ENCODE peak calls at places on chromosomes 6 and 20, in ten cellular contexts. One of them, this sample, is unnamed.

GRCh38 chr20:30892704-30893345 is 364.6 kb upstream of the DEFB115 start:
- DNase-seq in Daoy: no peak
- DNase-seq in stimulated activated CD4-positive, alpha-beta T cell treated with anti-CD3 and anti-CD28 coated beads, Interleukin-15, amount 100 ng/mL, for 24 hours: no peak
- DNase-seq in mucosa of gallbladder: no peak
- DNase-seq in AG09319: no peak
- DNase-seq in mesenchymal stem cell: no peak
- DNase-seq in NCI-H1092: no peak
- DNase-seq in caudate nucleus: no peak
- DNase-seq in DMS 273 treated with DMSO at 0.1 percent for 48 hours: no peak
- DNase-seq in activated CD4-positive, CD25-positive, alpha-beta regulatory T cell: no peak
- DNase-seq in this sample: no peak

GRCh38 chr6:42259286-42259685 is 41.6 kb upstream of the MRPS10 start:
- DNase-seq in Daoy: no peak
- DNase-seq in stimulated activated CD4-positive, alpha-beta T cell treated with anti-CD3 and anti-CD28 coated beads, Interleukin-15, amount 100 ng/mL, for 24 hours: no peak
- DNase-seq in mucosa of gallbladder: no peak
- DNase-seq in AG09319: no peak
- DNase-seq in mesenchymal stem cell: no peak
- DNase-seq in NCI-H1092: no peak
- DNase-seq in caudate nucleus: no peak
- DNase-seq in DMS 273 treated with DMSO at 0.1 percent for 48 hours: no peak
- DNase-seq in activated CD4-positive, CD25-positive, alpha-beta regulatory T cell: no peak
- DNase-seq in this sample: no peak

GRCh38 chr20:54355631-54356280 is 119.6 kb upstream of the DOK5 start:
- DNase-seq in Daoy: no peak
- DNase-seq in stimulated activated CD4-positive, alpha-beta T cell treated with anti-CD3 and anti-CD28 coated beads, Interleukin-15, amount 100 ng/mL, for 24 hours: no peak
- DNase-seq in mucosa of gallbladder: no peak
- DNase-seq in AG09319: no peak
- DNase-seq in mesenchymal stem cell: no peak
- DNase-seq in NCI-H1092: no peak
- DNase-seq in caudate nucleus: no peak
- DNase-seq in DMS 273 treated with DMSO at 0.1 percent for 48 hours: peak; percentile 58
- DNase-seq in activated CD4-positive, CD25-positive, alpha-beta regulatory T cell: no peak
- DNase-seq in this sample: no peak

GRCh38 chr6:28478518-28478917 is 35.2 kb upstream of the ZSCAN23 start:
- DNase-seq in Daoy: peak; percentile 34
- DNase-seq in stimulated activated CD4-positive, alpha-beta T cell treated with anti-CD3 and anti-CD28 coated beads, Interleukin-15, amount 100 ng/mL, for 24 hours: no peak
- DNase-seq in mucosa of gallbladder: no peak
- DNase-seq in AG09319: no peak
- DNase-seq in mesenchymal stem cell: no peak
- DNase-seq in NCI-H1092: no peak
- DNase-seq in caudate nucleus: no peak
- DNase-seq in DMS 273 treated with DMSO at 0.1 percent for 48 hours: no peak
- DNase-seq in activated CD4-positive, CD25-positive, alpha-beta regulatory T cell: no peak
- DNase-seq in this sample: no peak

GRCh38 chr6:41531591-41532582 is 14.3 kb upstream of the FOXP4 start:
- DNase-seq in Daoy: peak; percentile 68
- DNase-seq in stimulated activated CD4-positive, alpha-beta T cell treated with anti-CD3 and anti-CD28 coated beads, Interleukin-15, amount 100 ng/mL, for 24 hours: peak; percentile 80
- DNase-seq in mucosa of gallbladder: no peak
- DNase-seq in AG09319: peak; percentile 49
- DNase-seq in mesenchymal stem cell: peak; percentile 78
- DNase-seq in NCI-H1092: no peak
- DNase-seq in caudate nucleus: no peak
- DNase-seq in DMS 273 treated with DMSO at 0.1 percent for 48 hours: peak; percentile 65
- DNase-seq in activated CD4-positive, CD25-positive, alpha-beta regulatory T cell: peak; percentile 45
- DNase-seq in this sample: peak; percentile 12

GRCh38 chr6:38436726-38437465 is 202.8 kb downstream of the BTBD9 start:
- DNase-seq in Daoy: peak; percentile 10
- DNase-seq in stimulated activated CD4-positive, alpha-beta T cell treated with anti-CD3 and anti-CD28 coated beads, Interleukin-15, amount 100 ng/mL, for 24 hours: no peak
- DNase-seq in mucosa of gallbladder: no peak
- DNase-seq in AG09319: no peak
- DNase-seq in mesenchymal stem cell: peak; percentile 71
- DNase-seq in NCI-H1092: no peak
- DNase-seq in caudate nucleus: no peak
- DNase-seq in DMS 273 treated with DMSO at 0.1 percent for 48 hours: no peak
- DNase-seq in activated CD4-positive, CD25-positive, alpha-beta regulatory T cell: no peak
- DNase-seq in this sample: no peak

GRCh38 chr6:157227202-157228166 is 95.8 kb downstream of the TMEM242 start:
- DNase-seq in Daoy: no peak
- DNase-seq in stimulated activated CD4-positive, alpha-beta T cell treated with anti-CD3 and anti-CD28 coated beads, Interleukin-15, amount 100 ng/mL, for 24 hours: no peak
- DNase-seq in mucosa of gallbladder: no peak
- DNase-seq in AG09319: no peak
- DNase-seq in mesenchymal stem cell: no peak
- DNase-seq in NCI-H1092: no peak
- DNase-seq in caudate nucleus: no peak
- DNase-seq in DMS 273 treated with DMSO at 0.1 percent for 48 hours: no peak
- DNase-seq in activated CD4-positive, CD25-positive, alpha-beta regulatory T cell: no peak
- DNase-seq in this sample: peak; percentile 62

GRCh38 chr20:49132995-49133451 is 55.1 kb downstream of the STAU1 start:
- DNase-seq in Daoy: peak; percentile 28
- DNase-seq in stimulated activated CD4-positive, alpha-beta T cell treated with anti-CD3 and anti-CD28 coated beads, Interleukin-15, amount 100 ng/mL, for 24 hours: no peak
- DNase-seq in mucosa of gallbladder: peak; percentile 22
- DNase-seq in AG09319: peak; percentile 53
- DNase-seq in mesenchymal stem cell: peak; percentile 79
- DNase-seq in NCI-H1092: no peak
- DNase-seq in caudate nucleus: no peak
- DNase-seq in DMS 273 treated with DMSO at 0.1 percent for 48 hours: no peak
- DNase-seq in activated CD4-positive, CD25-positive, alpha-beta regulatory T cell: no peak
- DNase-seq in this sample: peak; percentile 63

GRCh38 chr6:148530394-148530923 is 187.8 kb downstream of the SASH1 start:
- DNase-seq in Daoy: peak; percentile 85
- DNase-seq in stimulated activated CD4-positive, alpha-beta T cell treated with anti-CD3 and anti-CD28 coated beads, Interleukin-15, amount 100 ng/mL, for 24 hours: no peak
- DNase-seq in mucosa of gallbladder: no peak
- DNase-seq in AG09319: peak; percentile 62
- DNase-seq in mesenchymal stem cell: peak; percentile 87
- DNase-seq in NCI-H1092: no peak
- DNase-seq in caudate nucleus: no peak
- DNase-seq in DMS 273 treated with DMSO at 0.1 percent for 48 hours: no peak
- DNase-seq in activated CD4-positive, CD25-positive, alpha-beta regulatory T cell: no peak
- DNase-seq in this sample: peak; percentile 45

GRCh38 chr6:16239798-16240123 is 1.4 kb downstream of the GMPR start:
- DNase-seq in Daoy: peak; percentile 88
- DNase-seq in stimulated activated CD4-positive, alpha-beta T cell treated with anti-CD3 and anti-CD28 coated beads, Interleukin-15, amount 100 ng/mL, for 24 hours: no peak
- DNase-seq in mucosa of gallbladder: no peak
- DNase-seq in AG09319: no peak
- DNase-seq in mesenchymal stem cell: peak; percentile 81
- DNase-seq in NCI-H1092: no peak
- DNase-seq in caudate nucleus: no peak
- DNase-seq in DMS 273 treated with DMSO at 0.1 percent for 48 hours: no peak
- DNase-seq in activated CD4-positive, CD25-positive, alpha-beta regulatory T cell: no peak
- DNase-seq in this sample: peak; percentile 53

GRCh38 chr6:158817298-158818007 is 1.7 kb downstream of the EZR start:
- DNase-seq in Daoy: peak; percentile 58
- DNase-seq in stimulated activated CD4-positive, alpha-beta T cell treated with anti-CD3 and anti-CD28 coated beads, Interleukin-15, amount 100 ng/mL, for 24 hours: peak; percentile 35
- DNase-seq in mucosa of gallbladder: peak; percentile 58
- DNase-seq in AG09319: no peak
- DNase-seq in mesenchymal stem cell: peak; percentile 42
- DNase-seq in NCI-H1092: peak; percentile 20
- DNase-seq in caudate nucleus: no peak
- DNase-seq in DMS 273 treated with DMSO at 0.1 percent for 48 hours: no peak
- DNase-seq in activated CD4-positive, CD25-positive, alpha-beta regulatory T cell: no peak
- DNase-seq in this sample: peak; percentile 65

GRCh38 chr20:4666001-4666470 is 55.7 kb upstream of the PRND start:
- DNase-seq in Daoy: peak; percentile 80
- DNase-seq in stimulated activated CD4-positive, alpha-beta T cell treated with anti-CD3 and anti-CD28 coated beads, Interleukin-15, amount 100 ng/mL, for 24 hours: peak; percentile 67
- DNase-seq in mucosa of gallbladder: no peak
- DNase-seq in AG09319: no peak
- DNase-seq in mesenchymal stem cell: peak; percentile 65
- DNase-seq in NCI-H1092: no peak
- DNase-seq in caudate nucleus: no peak
- DNase-seq in DMS 273 treated with DMSO at 0.1 percent for 48 hours: no peak
- DNase-seq in activated CD4-positive, CD25-positive, alpha-beta regulatory T cell: peak; percentile 20
- DNase-seq in this sample: no peak

GRCh38 chr6:73394577-73395354 is at the start of gene DDX43:
- DNase-seq in Daoy: no peak
- DNase-seq in stimulated activated CD4-positive, alpha-beta T cell treated with anti-CD3 and anti-CD28 coated beads, Interleukin-15, amount 100 ng/mL, for 24 hours: peak; percentile 50
- DNase-seq in mucosa of gallbladder: peak; percentile 49
- DNase-seq in AG09319: peak; percentile 18
- DNase-seq in mesenchymal stem cell: no peak
- DNase-seq in NCI-H1092: peak; percentile 23
- DNase-seq in caudate nucleus: no peak
- DNase-seq in DMS 273 treated with DMSO at 0.1 percent for 48 hours: no peak
- DNase-seq in activated CD4-positive, CD25-positive, alpha-beta regulatory T cell: no peak
- DNase-seq in this sample: peak; percentile 20

GRCh38 chr6:39225543-39225942 is 3.7 kb downstream of the KCNK5 start:
- DNase-seq in Daoy: no peak
- DNase-seq in stimulated activated CD4-positive, alpha-beta T cell treated with anti-CD3 and anti-CD28 coated beads, Interleukin-15, amount 100 ng/mL, for 24 hours: no peak
- DNase-seq in mucosa of gallbladder: peak; percentile 73
- DNase-seq in AG09319: no peak
- DNase-seq in mesenchymal stem cell: no peak
- DNase-seq in NCI-H1092: no peak
- DNase-seq in caudate nucleus: no peak
- DNase-seq in DMS 273 treated with DMSO at 0.1 percent for 48 hours: no peak
- DNase-seq in activated CD4-positive, CD25-positive, alpha-beta regulatory T cell: no peak
- DNase-seq in this sample: no peak

GRCh38 chr6:161010418-161010817 is 18.8 kb downstream of the MAP3K4 start:
- DNase-seq in Daoy: no peak
- DNase-seq in stimulated activated CD4-positive, alpha-beta T cell treated with anti-CD3 and anti-CD28 coated beads, Interleukin-15, amount 100 ng/mL, for 24 hours: no peak
- DNase-seq in mucosa of gallbladder: no peak
- DNase-seq in AG09319: no peak
- DNase-seq in mesenchymal stem cell: peak; percentile 70
- DNase-seq in NCI-H1092: no peak
- DNase-seq in caudate nucleus: no peak
- DNase-seq in DMS 273 treated with DMSO at 0.1 percent for 48 hours: no peak
- DNase-seq in activated CD4-positive, CD25-positive, alpha-beta regulatory T cell: no peak
- DNase-seq in this sample: no peak

GRCh38 chr6:100924574-100924973 is 43.4 kb upstream of the ASCC3 start:
- DNase-seq in Daoy: no peak
- DNase-seq in stimulated activated CD4-positive, alpha-beta T cell treated with anti-CD3 and anti-CD28 coated beads, Interleukin-15, amount 100 ng/mL, for 24 hours: no peak
- DNase-seq in mucosa of gallbladder: no peak
- DNase-seq in AG09319: no peak
- DNase-seq in mesenchymal stem cell: no peak
- DNase-seq in NCI-H1092: no peak
- DNase-seq in caudate nucleus: no peak
- DNase-seq in DMS 273 treated with DMSO at 0.1 percent for 48 hours: no peak
- DNase-seq in activated CD4-positive, CD25-positive, alpha-beta regulatory T cell: no peak
- DNase-seq in this sample: no peak

GRCh38 chr20:61169870-61170269 is 82.2 kb upstream of the CDH4 start:
- DNase-seq in Daoy: no peak
- DNase-seq in stimulated activated CD4-positive, alpha-beta T cell treated with anti-CD3 and anti-CD28 coated beads, Interleukin-15, amount 100 ng/mL, for 24 hours: no peak
- DNase-seq in mucosa of gallbladder: no peak
- DNase-seq in AG09319: no peak
- DNase-seq in mesenchymal stem cell: no peak
- DNase-seq in NCI-H1092: no peak
- DNase-seq in caudate nucleus: no peak
- DNase-seq in DMS 273 treated with DMSO at 0.1 percent for 48 hours: no peak
- DNase-seq in activated CD4-positive, CD25-positive, alpha-beta regulatory T cell: no peak
- DNase-seq in this sample: no peak

GRCh38 chr6:164150221-164150620 is 735.7 kb downstream of the QKI start:
- DNase-seq in Daoy: no peak
- DNase-seq in stimulated activated CD4-positive, alpha-beta T cell treated with anti-CD3 and anti-CD28 coated beads, Interleukin-15, amount 100 ng/mL, for 24 hours: no peak
- DNase-seq in mucosa of gallbladder: no peak
- DNase-seq in AG09319: no peak
- DNase-seq in mesenchymal stem cell: no peak
- DNase-seq in NCI-H1092: no peak
- DNase-seq in caudate nucleus: no peak
- DNase-seq in DMS 273 treated with DMSO at 0.1 percent for 48 hours: no peak
- DNase-seq in activated CD4-positive, CD25-positive, alpha-beta regulatory T cell: no peak
- DNase-seq in this sample: no peak

GRCh38 chr6:37698264-37699137 is 818 bp upstream of the MDGA1 start:
- DNase-seq in Daoy: peak; percentile 64
- DNase-seq in stimulated activated CD4-positive, alpha-beta T cell treated with anti-CD3 and anti-CD28 coated beads, Interleukin-15, amount 100 ng/mL, for 24 hours: peak; percentile 74
- DNase-seq in mucosa of gallbladder: peak; percentile 37
- DNase-seq in AG09319: no peak
- DNase-seq in mesenchymal stem cell: peak; percentile 80
- DNase-seq in NCI-H1092: peak; percentile 45
- DNase-seq in caudate nucleus: no peak
- DNase-seq in DMS 273 treated with DMSO at 0.1 percent for 48 hours: no peak
- DNase-seq in activated CD4-positive, CD25-positive, alpha-beta regulatory T cell: peak; percentile 24
- DNase-seq in this sample: no peak

GRCh38 chr6:72580281-72580940 is 41.5 kb upstream of the KCNQ5 start:
- DNase-seq in Daoy: peak; percentile 76
- DNase-seq in stimulated activated CD4-positive, alpha-beta T cell treated with anti-CD3 and anti-CD28 coated beads, Interleukin-15, amount 100 ng/mL, for 24 hours: no peak
- DNase-seq in mucosa of gallbladder: no peak
- DNase-seq in AG09319: peak; percentile 72
- DNase-seq in mesenchymal stem cell: peak; percentile 79
- DNase-seq in NCI-H1092: peak; percentile 10
- DNase-seq in caudate nucleus: no peak
- DNase-seq in DMS 273 treated with DMSO at 0.1 percent for 48 hours: peak; percentile 23
- DNase-seq in activated CD4-positive, CD25-positive, alpha-beta regulatory T cell: no peak
- DNase-seq in this sample: peak; percentile 9

GRCh38 chr6:135992739-135993138 is 141.2 kb downstream of the PDE7B start:
- DNase-seq in Daoy: no peak
- DNase-seq in stimulated activated CD4-positive, alpha-beta T cell treated with anti-CD3 and anti-CD28 coated beads, Interleukin-15, amount 100 ng/mL, for 24 hours: no peak
- DNase-seq in mucosa of gallbladder: no peak
- DNase-seq in AG09319: no peak
- DNase-seq in mesenchymal stem cell: no peak
- DNase-seq in NCI-H1092: no peak
- DNase-seq in caudate nucleus: no peak
- DNase-seq in DMS 273 treated with DMSO at 0.1 percent for 48 hours: no peak
- DNase-seq in activated CD4-positive, CD25-positive, alpha-beta regulatory T cell: no peak
- DNase-seq in this sample: no peak

GRCh38 chr6:34523441-34524206 is 32.5 kb downstream of the SPDEF start:
- DNase-seq in Daoy: no peak
- DNase-seq in stimulated activated CD4-positive, alpha-beta T cell treated with anti-CD3 and anti-CD28 coated beads, Interleukin-15, amount 100 ng/mL, for 24 hours: no peak
- DNase-seq in mucosa of gallbladder: no peak
- DNase-seq in AG09319: no peak
- DNase-seq in mesenchymal stem cell: no peak
- DNase-seq in NCI-H1092: no peak
- DNase-seq in caudate nucleus: no peak
- DNase-seq in DMS 273 treated with DMSO at 0.1 percent for 48 hours: no peak
- DNase-seq in activated CD4-positive, CD25-positive, alpha-beta regulatory T cell: no peak
- DNase-seq in this sample: no peak

GRCh38 chr6:139373154-139373927 is 1.1 kb downstream of the CITED2 start:
- DNase-seq in Daoy: peak; percentile 74
- DNase-seq in stimulated activated CD4-positive, alpha-beta T cell treated with anti-CD3 and anti-CD28 coated beads, Interleukin-15, amount 100 ng/mL, for 24 hours: peak; percentile 80
- DNase-seq in mucosa of gallbladder: peak; percentile 54
- DNase-seq in AG09319: no peak
- DNase-seq in mesenchymal stem cell: peak; percentile 58
- DNase-seq in NCI-H1092: peak; percentile 25
- DNase-seq in caudate nucleus: peak; percentile 69
- DNase-seq in DMS 273 treated with DMSO at 0.1 percent for 48 hours: no peak
- DNase-seq in activated CD4-positive, CD25-positive, alpha-beta regulatory T cell: peak; percentile 39
- DNase-seq in this sample: peak; percentile 63

GRCh38 chr6:17454316-17455005 is 61.1 kb downstream of the CAP2 start:
- DNase-seq in Daoy: no peak
- DNase-seq in stimulated activated CD4-positive, alpha-beta T cell treated with anti-CD3 and anti-CD28 coated beads, Interleukin-15, amount 100 ng/mL, for 24 hours: no peak
- DNase-seq in mucosa of gallbladder: no peak
- DNase-seq in AG09319: peak; percentile 51
- DNase-seq in mesenchymal stem cell: peak; percentile 47
- DNase-seq in NCI-H1092: no peak
- DNase-seq in caudate nucleus: no peak
- DNase-seq in DMS 273 treated with DMSO at 0.1 percent for 48 hours: no peak
- DNase-seq in activated CD4-positive, CD25-positive, alpha-beta regulatory T cell: no peak
- DNase-seq in this sample: no peak

GRCh38 chr20:10218536-10219451 is at the start of gene SNAP25:
- DNase-seq in Daoy: peak; percentile 88
- DNase-seq in stimulated activated CD4-positive, alpha-beta T cell treated with anti-CD3 and anti-CD28 coated beads, Interleukin-15, amount 100 ng/mL, for 24 hours: peak; percentile 56
- DNase-seq in mucosa of gallbladder: peak; percentile 76
- DNase-seq in AG09319: peak; percentile 77
- DNase-seq in mesenchymal stem cell: peak; percentile 93
- DNase-seq in NCI-H1092: peak; percentile 95
- DNase-seq in caudate nucleus: peak; percentile 91
- DNase-seq in DMS 273 treated with DMSO at 0.1 percent for 48 hours: peak; percentile 76
- DNase-seq in activated CD4-positive, CD25-positive, alpha-beta regulatory T cell: no peak
- DNase-seq in this sample: peak; percentile 69

GRCh38 chr6:52363222-52363867 is 1.4 kb downstream of the PAQR8 start:
- DNase-seq in Daoy: no peak
- DNase-seq in stimulated activated CD4-positive, alpha-beta T cell treated with anti-CD3 and anti-CD28 coated beads, Interleukin-15, amount 100 ng/mL, for 24 hours: no peak
- DNase-seq in mucosa of gallbladder: no peak
- DNase-seq in AG09319: no peak
- DNase-seq in mesenchymal stem cell: no peak
- DNase-seq in NCI-H1092: no peak
- DNase-seq in caudate nucleus: no peak
- DNase-seq in DMS 273 treated with DMSO at 0.1 percent for 48 hours: no peak
- DNase-seq in activated CD4-positive, CD25-positive, alpha-beta regulatory T cell: no peak
- DNase-seq in this sample: no peak

GRCh38 chr6:117206951-117207687 is 58.2 kb upstream of the VGLL2 start:
- DNase-seq in Daoy: peak; percentile 3
- DNase-seq in stimulated activated CD4-positive, alpha-beta T cell treated with anti-CD3 and anti-CD28 coated beads, Interleukin-15, amount 100 ng/mL, for 24 hours: no peak
- DNase-seq in mucosa of gallbladder: no peak
- DNase-seq in AG09319: no peak
- DNase-seq in mesenchymal stem cell: no peak
- DNase-seq in NCI-H1092: no peak
- DNase-seq in caudate nucleus: no peak
- DNase-seq in DMS 273 treated with DMSO at 0.1 percent for 48 hours: no peak
- DNase-seq in activated CD4-positive, CD25-positive, alpha-beta regulatory T cell: no peak
- DNase-seq in this sample: no peak

GRCh38 chr20:25204550-25205276 is 9.2 kb downstream of the ENTPD6 start:
- DNase-seq in Daoy: no peak
- DNase-seq in stimulated activated CD4-positive, alpha-beta T cell treated with anti-CD3 and anti-CD28 coated beads, Interleukin-15, amount 100 ng/mL, for 24 hours: no peak
- DNase-seq in mucosa of gallbladder: no peak
- DNase-seq in AG09319: no peak
- DNase-seq in mesenchymal stem cell: no peak
- DNase-seq in NCI-H1092: no peak
- DNase-seq in caudate nucleus: no peak
- DNase-seq in DMS 273 treated with DMSO at 0.1 percent for 48 hours: no peak
- DNase-seq in activated CD4-positive, CD25-positive, alpha-beta regulatory T cell: no peak
- DNase-seq in this sample: no peak

This sample was measured in dermis microvascular lymphatic vessel endothelial cell.